ENCODE peak calls at places on chromosome 13, in eight cellular contexts. F, R, L, I, X, K, W and M are unnamed samples.

GRCh38 chr13:38348890-38349289 is 761 bp upstream of the UFM1 start:
- DNase-seq in F (peak; percentile 43), R (no peak), L (no peak), I (no peak), X (peak; percentile 40), K (no peak), W (peak; percentile 16), M (no peak)

GRCh38 chr13:99380921-99381645 is 73.9 kb upstream of the GPR183 start:
- DNase-seq in F (no peak), R (no peak), L (peak; percentile 35), I (peak; percentile 31), X (no peak), K (no peak), W (no peak), M (no peak)

GRCh38 chr13:38883783-38884182 is 106.8 kb downstream of the STOML3 start:
- DNase-seq in F (no peak), R (no peak), L (peak; percentile 61), I (no peak), X (peak; percentile 33), K (no peak), W (peak; percentile 49), M (no peak)

GRCh38 chr13:59837101-59837500 is 326.6 kb downstream of the DIAPH3 start:
- DNase-seq in F (no peak), R (no peak), L (no peak), I (no peak), X (peak; percentile 15), K (no peak), W (no peak), M (no peak)

GRCh38 chr13:109700176-109700575 is 86.2 kb downstream of the IRS2 start:
- DNase-seq in F (peak; percentile 74), R (no peak), L (peak; percentile 59), I (no peak), X (peak; percentile 94), K (no peak), W (peak; percentile 83), M (peak; percentile 74)

GRCh38 chr13:112806761-112807652 is 117.2 kb downstream of the ATP11A start:
- DNase-seq in F (no peak), R (no peak), L (no peak), I (no peak), X (no peak), K (no peak), W (no peak), M (no peak)

GRCh38 chr13:110126391-110126961 is 180.5 kb downstream of the COL4A1 start:
- DNase-seq in F (peak; percentile 97), R (peak; percentile 88), L (peak; percentile 87), I (peak; percentile 79), X (peak; percentile 97), K (no peak), W (peak; percentile 90), M (peak; percentile 44)

GRCh38 chr13:24355103-24355502 is 45.7 kb downstream of the C1QTNF9 start:
- DNase-seq in F (no peak), R (no peak), L (no peak), I (no peak), X (no peak), K (no peak), W (no peak), M (peak; percentile 60)

GRCh38 chr13:73171242-73171641 is 112.4 kb downstream of the KLF5 start:
- DNase-seq in F (no peak), R (no peak), L (no peak), I (no peak), X (no peak), K (no peak), W (no peak), M (no peak)

GRCh38 chr13:100883453-100883852 is 208.9 kb upstream of the TMTC4 start:
- DNase-seq in F (no peak), R (no peak), L (no peak), I (no peak), X (no peak), K (no peak), W (no peak), M (no peak)
- TF ChIP-seq CTCF in F (no peak), R (no peak), L (no peak), I (no peak), X (no peak), K (no peak), W (no peak), M (no peak)

GRCh38 chr13:91922969-91923592 is 524.7 kb downstream of the GPC5 start:
- DNase-seq in F (peak; percentile 11), R (no peak), L (no peak), I (no peak), X (peak; percentile 11), K (peak; percentile 23), W (no peak), M (no peak)
- TF ChIP-seq CTCF in F (no peak), R (no peak), L (peak; percentile 78), I (no peak), X (no peak), K (no peak), W (peak; percentile 36), M (no peak)

GRCh38 chr13:48539550-48539949 is 6.7 kb upstream of the RCBTB2 start:
- DNase-seq in F (peak; percentile 8), R (no peak), L (no peak), I (no peak), X (no peak), K (no peak), W (no peak), M (no peak)

GRCh38 chr13:48547663-48548092 is 14.8 kb upstream of the RCBTB2 start:
- DNase-seq in F (no peak), R (no peak), L (no peak), I (no peak), X (no peak), K (no peak), W (no peak), M (no peak)

GRCh38 chr13:48545608-48546007 is 12.7 kb upstream of the RCBTB2 start:
- DNase-seq in F (no peak), R (no peak), L (no peak), I (no peak), X (no peak), K (no peak), W (no peak), M (no peak)

GRCh38 chr13:48542138-48542537 is 9.3 kb upstream of the RCBTB2 start:
- DNase-seq in F (no peak), R (no peak), L (no peak), I (no peak), X (no peak), K (no peak), W (no peak), M (no peak)

GRCh38 chr13:48542581-48543341 is 9.9 kb upstream of the RCBTB2 start:
- DNase-seq in F (no peak), R (no peak), L (peak; percentile 73), I (no peak), X (peak; percentile 59), K (peak; percentile 40), W (peak; percentile 9), M (peak; percentile 63)
- TF ChIP-seq CTCF in F (no peak), R (peak; percentile 25), L (peak; percentile 38), I (no peak), X (peak; percentile 26), K (peak; percentile 46), W (peak; percentile 39), M (no peak)

DNA sequence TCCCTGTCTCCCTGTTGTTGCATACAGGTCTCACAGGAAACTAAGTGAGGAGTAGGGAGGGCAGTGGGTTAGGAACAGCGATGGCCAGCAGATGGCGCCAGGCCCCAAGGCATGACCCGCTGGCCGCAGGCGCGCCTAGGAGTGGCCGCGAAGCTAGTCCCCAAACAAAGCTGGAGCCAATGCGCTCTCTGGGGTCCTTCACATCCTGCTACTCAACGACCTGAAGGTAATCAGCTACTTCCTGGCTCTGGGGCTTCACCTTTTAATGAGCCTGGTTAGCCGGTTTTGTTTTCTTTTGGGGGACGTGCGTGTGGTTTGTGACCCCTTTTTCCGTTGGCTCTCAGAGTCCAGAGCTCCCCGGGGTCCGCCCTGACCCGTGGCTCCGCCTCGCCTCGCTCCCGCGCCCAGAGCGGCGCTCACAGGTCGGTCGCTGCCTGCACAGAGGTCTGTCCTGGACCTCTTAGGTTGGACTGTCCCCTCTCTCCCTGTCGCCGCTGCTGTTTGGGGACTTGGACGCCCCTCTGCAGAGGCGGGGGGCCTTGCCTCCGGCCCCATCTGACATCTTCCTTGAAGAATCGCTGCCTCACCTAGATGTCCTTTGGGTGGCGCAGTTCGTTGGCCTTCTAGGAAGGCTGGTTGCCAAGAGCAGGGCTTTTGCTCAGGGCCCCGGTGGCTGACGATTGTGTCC is 62.2 kb upstream of the GTF3A start:
- DNase-seq in F (peak; percentile 79), R (peak; percentile 46), L (peak; percentile 97), I (peak; percentile 87), X (peak; percentile 81), K (peak; percentile 79), W (peak; percentile 72), M (peak; percentile 94)
- TF ChIP-seq CTCF in F (peak; percentile 92), R (peak; percentile 97), L (peak; percentile 91), I (peak; percentile 97), X (peak; percentile 95), K (peak; percentile 92), W (peak; percentile 98), M (peak; percentile 89)

DNA sequence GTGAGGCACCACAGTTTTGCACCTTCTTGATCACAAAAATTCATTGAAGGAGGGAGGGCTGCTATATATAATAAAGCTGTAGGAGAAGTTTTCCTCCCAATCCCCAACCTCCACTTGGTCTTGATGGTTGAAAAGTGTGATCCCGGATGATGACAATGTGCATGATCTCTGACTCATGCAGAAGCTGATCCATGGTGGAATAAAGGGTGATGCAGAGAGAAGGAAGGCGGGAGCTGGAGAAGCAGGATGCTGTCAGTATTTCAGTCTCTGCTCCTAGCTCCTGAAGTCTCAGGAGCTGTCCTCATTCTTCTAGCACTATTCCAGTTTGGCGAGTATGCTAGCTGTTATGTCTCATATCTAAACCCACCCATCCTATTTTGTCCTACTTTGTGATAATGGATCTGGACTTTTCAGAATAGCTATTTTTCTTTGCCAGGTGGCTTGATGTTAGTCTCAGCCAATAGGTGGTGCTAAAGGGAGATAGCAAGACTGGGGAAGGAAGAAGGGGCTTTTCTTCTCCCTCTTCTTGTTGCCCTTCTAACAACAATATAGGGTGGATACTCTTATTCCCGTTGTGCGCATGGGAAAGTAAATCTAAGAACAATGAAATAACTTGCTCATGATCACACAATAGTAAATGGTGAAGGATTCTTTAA is 65.6 kb upstream of the HTR2A start:
- DNase-seq in F (peak; percentile 20), R (no peak), L (no peak), I (no peak), X (peak; percentile 41), K (peak; percentile 54), W (peak; percentile 12), M (no peak)
- TF ChIP-seq CTCF in F (peak; percentile 23), R (peak; percentile 51), L (peak; percentile 77), I (no peak), X (peak; percentile 62), K (peak; percentile 91), W (peak; percentile 69), M (no peak)

DNA sequence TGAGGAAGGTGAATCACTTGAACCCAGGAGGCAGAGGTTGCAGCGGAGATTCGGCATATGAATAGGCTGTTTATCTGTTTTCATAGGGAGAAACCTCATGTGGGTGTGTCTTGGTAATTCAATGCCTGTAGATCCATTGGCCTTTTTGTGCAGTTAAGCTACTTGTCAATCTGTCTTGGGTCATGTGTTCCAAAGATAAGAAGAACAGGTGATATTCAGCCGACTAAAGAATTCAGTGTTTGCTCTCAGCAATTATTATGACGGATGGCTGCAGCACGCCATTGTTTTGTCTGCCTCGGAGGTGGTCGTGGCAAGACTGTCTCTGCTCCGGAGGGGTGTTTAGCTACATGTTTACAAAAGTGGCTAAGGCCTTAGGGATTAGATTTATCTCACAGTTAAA is 573.0 kb upstream of the PCDH9 start:
- DNase-seq in F (no peak), R (no peak), L (no peak), I (no peak), X (no peak), K (no peak), W (no peak), M (no peak)
- TF ChIP-seq CTCF in F (no peak), R (no peak), L (no peak), I (no peak), X (no peak), K (no peak), W (no peak), M (no peak)